ENCODE peak calls at places on chromosomes 7 and 10, in six cellular contexts. One of them, this sample, is unnamed. For H3K4me1, the result is how much of the 10 kb centered on the place peaks cover.

GRCh38 chr10:11796439-11796838 is 26.7 kb upstream of the PROSER2 start:
- DNase-seq in IMR-90: no peak
- DNase-seq in neuronal stem cell: no peak
- DNase-seq in H1: no peak
- DNase-seq in H9: no peak
- DNase-seq in trophoblast cell: no peak
- DNase-seq in this sample: no peak

GRCh38 chr7:2198206-2198605 is 34.5 kb downstream of the MAD1L1 start:
- DNase-seq in IMR-90: no peak
- DNase-seq in neuronal stem cell: no peak
- DNase-seq in H1: no peak
- DNase-seq in H9: peak
- DNase-seq in trophoblast cell: no peak
- DNase-seq in this sample: no peak

GRCh38 chr7:51255050-51255449 is 61.6 kb downstream of the COBL start:
- DNase-seq in IMR-90: no peak
- DNase-seq in neuronal stem cell: no peak
- DNase-seq in H1: no peak
- DNase-seq in H9: no peak
- DNase-seq in trophoblast cell: no peak
- DNase-seq in this sample: no peak

GRCh38 chr10:9285698-9286097 is 1231.2 kb downstream of the GATA3 start:
- DNase-seq in IMR-90: no peak
- DNase-seq in neuronal stem cell: no peak
- DNase-seq in H1: no peak
- DNase-seq in H9: no peak
- DNase-seq in trophoblast cell: no peak
- DNase-seq in this sample: no peak

GRCh38 chr10:14625210-14625621 is 149.5 kb downstream of the FAM107B start:
- DNase-seq in IMR-90: no peak
- DNase-seq in neuronal stem cell: no peak
- DNase-seq in H1: no peak
- DNase-seq in H9: no peak
- DNase-seq in trophoblast cell: no peak
- DNase-seq in this sample: no peak

GRCh38 chr10:42974693-42975002 is 102.2 kb upstream of the RET start:
- DNase-seq in IMR-90: no peak
- DNase-seq in neuronal stem cell: no peak
- DNase-seq in H1: no peak
- DNase-seq in H9: no peak
- DNase-seq in trophoblast cell: no peak
- DNase-seq in this sample: no peak

GRCh38 chr7:155544485-155544884 is 1.9 kb downstream of the CNPY1 start:
- DNase-seq in IMR-90: no peak
- DNase-seq in neuronal stem cell: no peak
- DNase-seq in H1: no peak
- DNase-seq in H9: no peak
- DNase-seq in trophoblast cell: no peak
- DNase-seq in this sample: no peak

GRCh38 chr10:101939273-101939635 is 95.7 kb upstream of the KCNIP2 start:
- DNase-seq in IMR-90: peak
- DNase-seq in neuronal stem cell: no peak
- DNase-seq in H1: no peak
- DNase-seq in H9: no peak
- DNase-seq in trophoblast cell: peak
- DNase-seq in this sample: no peak

GRCh38 chr7:33725641-33726040 is 179.7 kb upstream of the BMPER start:
- DNase-seq in IMR-90: no peak
- DNase-seq in neuronal stem cell: no peak
- DNase-seq in H1: no peak
- DNase-seq in H9: no peak
- DNase-seq in trophoblast cell: no peak
- DNase-seq in this sample: peak

GRCh38 chr7:122515404-122515803 is 183.5 kb downstream of the RNF133 start:
- DNase-seq in IMR-90: no peak
- DNase-seq in neuronal stem cell: no peak
- DNase-seq in H1: no peak
- DNase-seq in H9: no peak
- DNase-seq in trophoblast cell: no peak
- DNase-seq in this sample: no peak

GRCh38 chr10:72328045-72328828 is 26.5 kb downstream of the DNAJB12 start:
- DNase-seq in IMR-90: peak
- DNase-seq in neuronal stem cell: no peak
- DNase-seq in H1: no peak
- DNase-seq in H9: peak
- DNase-seq in trophoblast cell: peak
- DNase-seq in this sample: peak

GRCh38 chr7:132065193-132065972 is 509.0 kb upstream of the PODXL start:
- DNase-seq in IMR-90: peak
- DNase-seq in neuronal stem cell: no peak
- DNase-seq in H1: peak
- DNase-seq in H9: no peak
- DNase-seq in trophoblast cell: peak
- DNase-seq in this sample: peak

GRCh38 chr7:154530136-154530535 is 472.8 kb downstream of the PAXIP1 start:
- DNase-seq in IMR-90: no peak
- DNase-seq in neuronal stem cell: no peak
- DNase-seq in H1: no peak
- DNase-seq in H9: no peak
- DNase-seq in trophoblast cell: no peak
- DNase-seq in this sample: no peak

GRCh38 chr10:57979466-57979865 is 288.2 kb downstream of the IPMK start:
- DNase-seq in IMR-90: no peak
- DNase-seq in neuronal stem cell: no peak
- DNase-seq in H1: no peak
- DNase-seq in H9: no peak
- DNase-seq in trophoblast cell: no peak
- DNase-seq in this sample: peak

GRCh38 chr10:58299580-58299979 is 30.6 kb downstream of the CISD1 start:
- DNase-seq in IMR-90: peak
- DNase-seq in neuronal stem cell: peak
- DNase-seq in H1: peak
- DNase-seq in H9: peak
- DNase-seq in trophoblast cell: peak
- DNase-seq in this sample: peak

GRCh38 chr7:140448781-140449180 is 30.5 kb downstream of the MKRN1 start:
- DNase-seq in IMR-90: no peak
- DNase-seq in neuronal stem cell: no peak
- DNase-seq in H1: no peak
- DNase-seq in H9: no peak
- DNase-seq in trophoblast cell: no peak
- DNase-seq in this sample: peak

GRCh38 chr10:72611783-72612182 is 14.1 kb downstream of the MICU1 start:
- DNase-seq in IMR-90: no peak
- DNase-seq in neuronal stem cell: no peak
- DNase-seq in H1: no peak
- DNase-seq in H9: no peak
- DNase-seq in trophoblast cell: no peak
- DNase-seq in this sample: no peak

GRCh38 chr7:115782716-115783460 is 247.7 kb downstream of the TFEC start:
- DNase-seq in IMR-90: no peak
- DNase-seq in neuronal stem cell: no peak
- DNase-seq in H1: no peak
- DNase-seq in H9: no peak
- DNase-seq in trophoblast cell: no peak
- DNase-seq in this sample: no peak

GRCh38 chr10:126130291-126130710 is 233.9 kb downstream of the FANK1 start:
- DNase-seq in IMR-90: peak
- DNase-seq in neuronal stem cell: no peak
- DNase-seq in H1: no peak
- DNase-seq in H9: no peak
- DNase-seq in trophoblast cell: peak
- DNase-seq in this sample: no peak

GRCh38 chr10:113693348-113693747 is 13.6 kb downstream of the CASP7 start:
- DNase-seq in IMR-90: no peak
- DNase-seq in neuronal stem cell: no peak
- DNase-seq in H1: no peak
- DNase-seq in H9: no peak
- DNase-seq in trophoblast cell: no peak
- DNase-seq in this sample: no peak

GRCh38 chr10:103193107-103193819 is at the start of gene NT5C2:
- DNase-seq in IMR-90: peak
- DNase-seq in neuronal stem cell: peak
- DNase-seq in H1: no peak
- DNase-seq in H9: peak
- DNase-seq in trophoblast cell: peak
- DNase-seq in this sample: peak

GRCh38 chr7:26964409-26964808 is 100.0 kb upstream of the SKAP2 start:
- DNase-seq in IMR-90: no peak
- DNase-seq in neuronal stem cell: no peak
- DNase-seq in H1: no peak
- DNase-seq in H9: no peak
- DNase-seq in trophoblast cell: no peak
- DNase-seq in this sample: no peak

GRCh38 chr10:62083413-62083794 is 181.9 kb downstream of the ARID5B start:
- DNase-seq in IMR-90: no peak
- DNase-seq in neuronal stem cell: no peak
- DNase-seq in H1: no peak
- DNase-seq in H9: no peak
- DNase-seq in trophoblast cell: no peak
- DNase-seq in this sample: peak

GRCh38 chr10:104277785-104278184 is 8.8 kb downstream of the GSTO2 start:
- DNase-seq in IMR-90: no peak
- DNase-seq in neuronal stem cell: no peak
- DNase-seq in H1: no peak
- DNase-seq in H9: no peak
- DNase-seq in trophoblast cell: no peak
- DNase-seq in this sample: no peak

GRCh38 chr10:122130474-122131110 is 140.5 kb upstream of the BTBD16 start:
- DNase-seq in IMR-90: peak
- DNase-seq in neuronal stem cell: no peak
- DNase-seq in H1: no peak
- DNase-seq in H9: no peak
- DNase-seq in trophoblast cell: no peak
- DNase-seq in this sample: no peak

GRCh38 chr10:122127943-122128342 is 139.0 kb downstream of the TACC2 start:
- DNase-seq in IMR-90: peak
- DNase-seq in neuronal stem cell: no peak
- DNase-seq in H1: no peak
- DNase-seq in H9: no peak
- DNase-seq in trophoblast cell: peak
- DNase-seq in this sample: peak

GRCh38 chr10:122124808-122125207 is 135.8 kb downstream of the TACC2 start:
- DNase-seq in IMR-90: no peak
- DNase-seq in neuronal stem cell: no peak
- DNase-seq in H1: no peak
- DNase-seq in H9: no peak
- DNase-seq in trophoblast cell: no peak
- DNase-seq in this sample: no peak

GRCh38 chr10:122126763-122127659 is 138.0 kb downstream of the TACC2 start:
- DNase-seq in IMR-90: peak
- DNase-seq in neuronal stem cell: no peak
- DNase-seq in H1: no peak
- DNase-seq in H9: peak
- DNase-seq in trophoblast cell: peak
- DNase-seq in this sample: peak

GRCh38 chr10:122128357-122128756 is 139.4 kb downstream of the TACC2 start:
- DNase-seq in IMR-90: peak
- DNase-seq in neuronal stem cell: no peak
- DNase-seq in H1: no peak
- DNase-seq in H9: no peak
- DNase-seq in trophoblast cell: no peak
- DNase-seq in this sample: no peak
- H2BK120ac ChIP-seq in IMR-90: peak
- H2BK120ac ChIP-seq in neuronal stem cell: no peak
- H2BK120ac ChIP-seq in H1: no peak
- H2BK120ac ChIP-seq in H9: no peak
- H2BK120ac ChIP-seq in trophoblast cell: no peak
- H2BK120ac ChIP-seq in this sample: no peak

GRCh38 chr10:95648138-95648537 is 8.4 kb downstream of the ALDH18A1 start:
- DNase-seq in IMR-90: no peak
- DNase-seq in neuronal stem cell: no peak
- DNase-seq in H1: no peak
- DNase-seq in H9: no peak
- DNase-seq in trophoblast cell: no peak
- DNase-seq in this sample: no peak
- H3K4me1 ChIP-seq in IMR-90: under half
- H3K4me1 ChIP-seq in neuronal stem cell: under half
- H3K4me1 ChIP-seq in H1: under half
- H3K4me1 ChIP-seq in H9: under half
- H3K4me1 ChIP-seq in trophoblast cell: under half
- H3K4me1 ChIP-seq in this sample: under half

DNA sequence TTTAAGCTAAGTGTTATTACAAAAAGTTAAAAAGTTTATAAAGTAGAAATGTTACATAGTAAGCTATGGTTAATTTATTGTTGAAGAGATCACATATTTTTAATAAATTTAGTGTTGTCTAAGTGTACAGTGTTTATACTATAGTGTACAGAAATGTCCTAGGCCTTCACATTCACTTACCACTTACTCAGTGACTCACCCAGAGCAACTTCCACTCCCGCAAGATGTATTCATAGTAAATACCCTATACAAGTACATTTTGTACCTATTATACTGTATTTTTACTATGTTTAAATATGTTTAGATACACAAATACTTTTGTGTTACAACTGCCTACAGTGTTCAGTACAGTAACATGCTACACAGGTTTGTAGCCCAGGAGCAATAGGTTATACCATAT is 69.2 kb downstream of the DNAJC1 start:
- DNase-seq in IMR-90: peak
- DNase-seq in neuronal stem cell: no peak
- DNase-seq in H1: no peak
- DNase-seq in H9: no peak
- DNase-seq in trophoblast cell: no peak
- DNase-seq in this sample: no peak
- H4K8ac ChIP-seq in IMR-90: no peak
- H4K8ac ChIP-seq in neuronal stem cell: no peak
- H4K8ac ChIP-seq in H1: no peak
- H4K8ac ChIP-seq in H9: no peak
- H4K8ac ChIP-seq in trophoblast cell: no peak
- H4K8ac ChIP-seq in this sample: no peak

DNA sequence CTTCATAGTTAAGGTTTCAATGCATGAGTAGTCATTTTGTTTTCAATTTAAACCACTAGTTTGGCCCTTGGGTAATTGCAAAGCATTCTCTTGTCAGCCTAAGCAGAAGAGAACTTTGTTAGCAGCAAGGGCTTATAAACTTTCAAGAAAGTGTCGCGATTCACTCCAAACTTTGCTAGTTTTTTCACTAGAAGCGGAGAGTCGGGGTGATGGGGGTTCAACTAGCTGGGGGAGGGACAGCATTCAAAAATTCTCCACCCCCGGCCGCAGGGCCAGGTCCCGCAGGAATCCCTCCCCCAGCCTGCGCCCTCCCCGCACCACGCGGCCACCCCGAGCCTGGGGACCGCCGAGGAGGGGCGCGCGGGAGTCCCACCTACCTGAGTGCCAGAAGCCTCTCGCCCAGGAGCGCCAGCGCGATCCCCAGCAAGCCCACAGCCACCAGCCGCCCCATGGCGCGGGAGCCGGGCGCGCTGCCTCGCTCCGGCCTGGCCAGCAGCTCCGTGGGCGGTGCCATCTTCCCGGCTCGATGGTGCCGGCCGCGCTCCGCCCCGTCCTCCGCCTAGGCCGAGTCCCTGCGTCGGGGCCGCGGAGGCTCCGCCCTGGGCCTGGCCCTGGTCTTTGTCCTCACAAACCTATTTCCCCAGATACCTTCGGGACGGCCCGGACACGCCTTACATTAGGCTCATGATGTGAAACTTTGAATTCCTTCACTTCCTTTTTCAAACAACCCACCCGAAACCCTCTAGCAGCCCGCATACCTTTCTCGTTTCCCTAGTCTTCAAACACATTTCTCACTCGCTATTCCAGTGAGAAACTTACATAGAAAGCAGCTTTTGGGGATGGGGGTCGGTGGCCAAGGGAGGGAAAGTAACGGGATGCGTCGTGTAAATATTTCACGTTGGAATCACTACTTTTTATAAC is at the start of gene PON2:
- DNase-seq in IMR-90: peak
- DNase-seq in neuronal stem cell: peak
- DNase-seq in H1: peak
- DNase-seq in H9: peak
- DNase-seq in trophoblast cell: peak
- DNase-seq in this sample: peak
- H2BK120ac ChIP-seq in IMR-90: peak
- H2BK120ac ChIP-seq in neuronal stem cell: peak
- H2BK120ac ChIP-seq in H1: no peak
- H2BK120ac ChIP-seq in H9: peak
- H2BK120ac ChIP-seq in trophoblast cell: peak
- H2BK120ac ChIP-seq in this sample: no peak